ENCODE peak calls at places on chromosomes 6 and 20, in ten cellular contexts. K is HS-27A; M is activated T-helper 9 cell treated with anti-CD3 and anti-CD28 coated beads, Interleukin-2, amount 50 U/mL, for 16 hours; E is ascending aorta; D is fibroblast of the aortic adventitia; C is left cardiac atrium; U is ACHN; P is stomach; T is heart right ventricle; Q is ovary. R is an unnamed sample.

GRCh38 chr20:36036688-36037087 is 68.3 kb downstream of the CNBD2 start:
- DNase-seq in Q (no peak), M (no peak), E (no peak), P (no peak), K (no peak), U (no peak), T (no peak), D (no peak), C (no peak), R (no peak)

GRCh38 chr6:12969933-12970332 is 253.4 kb downstream of the PHACTR1 start:
- DNase-seq in U (no peak), E (no peak), T (no peak), D (no peak), P (no peak), C (no peak), M (no peak), K (no peak), Q (no peak), R (no peak)

GRCh38 chr6:15770347-15771143 is 107.7 kb upstream of the DTNBP1 start:
- DNase-seq in K (no peak), D (no peak), Q (no peak), U (no peak), P (no peak), M (no peak), C (no peak), T (no peak), E (no peak), R (no peak)

GRCh38 chr6:156801712-156802111 is 24.5 kb downstream of the ARID1B start:
- DNase-seq in C (no peak), Q (no peak), K (no peak), U (no peak), D (no peak), E (no peak), M (no peak), T (no peak), P (no peak), R (no peak)

GRCh38 chr6:41642090-41642959 is 4.1 kb downstream of the MDFI start:
- DNase-seq in C (no peak), Q (no peak), D (no peak), P (no peak), U (no peak), K (no peak), M (no peak), E (no peak), T (no peak), R (no peak)

GRCh38 chr20:18279231-18279630 is 9.1 kb upstream of the ZNF133 start:
- DNase-seq in U (no peak), E (no peak), Q (no peak), T (no peak), K (no peak), P (no peak), C (no peak), D (no peak), M (no peak), R (no peak)

GRCh38 chr6:88008411-88008810 is 39.2 kb upstream of the SPACA1 start:
- DNase-seq in E (no peak), M (no peak), K (no peak), D (no peak), Q (no peak), T (no peak), U (peak; percentile 54), P (no peak), C (no peak), R (peak; percentile 71)

GRCh38 chr20:34420975-34421374 is 57.9 kb downstream of the ITCH start:
- DNase-seq in T (no peak), P (no peak), C (no peak), M (no peak), K (no peak), D (no peak), U (no peak), Q (no peak), E (no peak), R (no peak)

GRCh38 chr6:101761124-101761601 is 367.7 kb downstream of the GRIK2 start:
- DNase-seq in E (no peak), D (peak; percentile 97), P (no peak), C (no peak), Q (no peak), K (no peak), M (no peak), T (no peak), U (no peak), R (no peak)

GRCh38 chr6:52745764-52746201 is 17.5 kb downstream of the GSTA2 start:
- DNase-seq in U (no peak), D (no peak), K (no peak), C (no peak), T (no peak), M (no peak), E (no peak), P (no peak), Q (no peak), R (no peak)

GRCh38 chr6:36784379-36784636 is 54.9 kb downstream of the CPNE5 start:
- DNase-seq in P (no peak), E (no peak), M (no peak), T (no peak), C (no peak), Q (no peak), U (no peak), K (no peak), D (no peak), R (no peak)

GRCh38 chr20:3449319-3449718 is 21.5 kb upstream of the ATRN start:
- DNase-seq in K (no peak), D (no peak), M (no peak), P (no peak), Q (no peak), U (no peak), C (no peak), T (no peak), E (no peak), R (no peak)